ENCODE peak calls at places on chromosomes 16 and 17, in seven cellular contexts. One of them, this sample, is unnamed.

GRCh38 chr16:84909686-84910085 is 89.9 kb downstream of the CRISPLD2 start:
- DNase-seq in H1: no peak
- DNase-seq in GM12878: no peak
- DNase-seq in K562: no peak
- DNase-seq in SK-N-SH: no peak
- DNase-seq in HCT116: no peak
- DNase-seq in HepG2: no peak
- DNase-seq in this sample: no peak

GRCh38 chr17:80970044-80970761 is 21.4 kb upstream of the CHMP6 start:
- DNase-seq in HepG2: no peak
- DNase-seq in GM12878: no peak
- DNase-seq in SK-N-SH: peak; percentile 82
- DNase-seq in HCT116: no peak
- DNase-seq in H1: no peak
- DNase-seq in K562: no peak
- DNase-seq in this sample: no peak

GRCh38 chr16:23829454-23829853 is 6.3 kb upstream of the PRKCB start:
- DNase-seq in HCT116: no peak
- DNase-seq in SK-N-SH: no peak
- DNase-seq in GM12878: no peak
- DNase-seq in HepG2: no peak
- DNase-seq in H1: no peak
- DNase-seq in K562: no peak
- DNase-seq in this sample: no peak

GRCh38 chr16:57802635-57803412 is 533 bp upstream of the KIFC3 start:
- DNase-seq in H1: no peak
- DNase-seq in GM12878: no peak
- DNase-seq in HCT116: no peak
- DNase-seq in K562: no peak
- DNase-seq in SK-N-SH: peak; percentile 38
- DNase-seq in HepG2: peak; percentile 67
- DNase-seq in this sample: no peak

GRCh38 chr17:77692571-77693161 is 265.8 kb upstream of the TNRC6C start:
- DNase-seq in GM12878: no peak
- DNase-seq in H1: no peak
- DNase-seq in K562: no peak
- DNase-seq in SK-N-SH: no peak
- DNase-seq in HepG2: no peak
- DNase-seq in HCT116: no peak
- DNase-seq in this sample: no peak

GRCh38 chr16:26816885-26817571 is 249.7 kb upstream of the C16orf82 start:
- DNase-seq in HepG2: no peak
- DNase-seq in K562: peak; percentile 36
- DNase-seq in SK-N-SH: no peak
- DNase-seq in H1: no peak
- DNase-seq in HCT116: no peak
- DNase-seq in GM12878: no peak
- DNase-seq in this sample: no peak

GRCh38 chr17:10172241-10172741 is 26.1 kb downstream of the GAS7 start:
- DNase-seq in SK-N-SH: no peak
- DNase-seq in HCT116: no peak
- DNase-seq in HepG2: no peak
- DNase-seq in K562: no peak
- DNase-seq in H1: no peak
- DNase-seq in GM12878: no peak
- DNase-seq in this sample: no peak

GRCh38 chr16:85238233-85238647 is 126.0 kb upstream of the CIBAR2 start:
- DNase-seq in GM12878: no peak
- DNase-seq in HepG2: no peak
- DNase-seq in HCT116: no peak
- DNase-seq in H1: no peak
- DNase-seq in SK-N-SH: peak; percentile 72
- DNase-seq in K562: no peak
- DNase-seq in this sample: no peak

GRCh38 chr16:86424413-86424812 is 85.9 kb upstream of the FOXF1 start:
- DNase-seq in GM12878: no peak
- DNase-seq in HCT116: no peak
- DNase-seq in HepG2: no peak
- DNase-seq in K562: no peak
- DNase-seq in H1: no peak
- DNase-seq in SK-N-SH: no peak
- DNase-seq in this sample: peak; percentile 30

GRCh38 chr16:11392041-11392581 is 46.9 kb downstream of the RMI2 start:
- DNase-seq in HCT116: no peak
- DNase-seq in SK-N-SH: peak; percentile 53
- DNase-seq in GM12878: no peak
- DNase-seq in H1: no peak
- DNase-seq in K562: no peak
- DNase-seq in HepG2: no peak
- DNase-seq in this sample: no peak

GRCh38 chr17:80593171-80593570 is 48.5 kb downstream of the RPTOR start:
- DNase-seq in SK-N-SH: no peak
- DNase-seq in HepG2: no peak
- DNase-seq in GM12878: no peak
- DNase-seq in K562: no peak
- DNase-seq in H1: no peak
- DNase-seq in HCT116: no peak
- DNase-seq in this sample: no peak

GRCh38 chr17:6775871-6776405 is at the start of gene FBXO39:
- DNase-seq in SK-N-SH: no peak
- DNase-seq in K562: no peak
- DNase-seq in HepG2: no peak
- DNase-seq in H1: no peak
- DNase-seq in GM12878: no peak
- DNase-seq in HCT116: no peak
- DNase-seq in this sample: no peak

DNA sequence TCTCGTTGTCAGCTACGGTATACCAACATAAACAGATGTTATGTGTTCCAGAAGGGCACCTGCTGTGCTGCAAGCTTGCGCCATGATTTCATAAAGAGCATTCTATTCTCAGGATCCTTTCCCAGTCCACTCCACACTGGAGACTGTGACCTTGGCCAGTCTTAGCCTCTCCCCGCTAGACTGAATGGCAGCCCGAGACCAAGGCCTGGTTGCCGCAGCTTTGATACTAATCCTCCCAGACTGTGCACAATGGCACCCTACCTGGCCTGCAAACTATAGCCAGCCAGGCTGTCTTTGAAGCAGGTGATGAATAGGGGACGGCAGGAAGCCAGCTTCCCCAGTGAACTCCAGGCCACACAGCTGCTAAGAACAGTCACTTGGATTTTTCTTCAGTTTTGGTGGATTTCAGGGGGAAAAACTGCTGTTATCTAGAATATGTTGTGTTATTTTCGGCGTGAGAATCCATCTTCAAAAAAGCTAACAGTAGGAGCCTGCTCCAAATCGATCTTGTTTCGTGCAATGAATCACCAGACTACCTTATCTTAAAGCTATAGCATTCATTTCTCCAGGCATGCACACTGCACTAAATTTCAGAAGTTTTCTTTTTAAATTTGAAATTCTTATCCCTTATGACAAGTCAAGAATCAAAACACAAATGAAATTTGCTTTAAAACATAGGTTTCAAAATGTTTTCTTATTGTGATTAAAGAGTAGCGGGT is 288.9 kb downstream of the CEP112 start:
- DNase-seq in H1: no peak
- DNase-seq in SK-N-SH: no peak
- DNase-seq in HepG2: no peak
- DNase-seq in K562: no peak
- DNase-seq in HCT116: no peak
- DNase-seq in GM12878: no peak
- DNase-seq in this sample: peak; percentile 1
- TF ChIP-seq YY1 in H1: peak; percentile 34
- TF ChIP-seq YY1 in SK-N-SH: no peak
- TF ChIP-seq YY1 in HepG2: no peak
- TF ChIP-seq YY1 in K562: no peak
- TF ChIP-seq YY1 in HCT116: no peak
- TF ChIP-seq YY1 in GM12878: no peak
- TF ChIP-seq YY1 in this sample: no peak

GRCh38 chr16:72241930-72242329 is 70.0 kb upstream of the PMFBP1 start:
- DNase-seq in GM12878: no peak
- DNase-seq in H1: no peak
- DNase-seq in HepG2: peak; percentile 52
- DNase-seq in SK-N-SH: peak; percentile 52
- DNase-seq in K562: peak; percentile 32
- DNase-seq in HCT116: peak; percentile 39
- DNase-seq in this sample: peak; percentile 23

GRCh38 chr16:72247821-72248253 is 75.9 kb upstream of the PMFBP1 start:
- DNase-seq in GM12878: no peak
- DNase-seq in H1: no peak
- DNase-seq in HepG2: no peak
- DNase-seq in K562: no peak
- DNase-seq in SK-N-SH: no peak
- DNase-seq in HCT116: no peak
- DNase-seq in this sample: no peak

GRCh38 chr16:72246423-72246822 is 74.5 kb upstream of the PMFBP1 start:
- DNase-seq in H1: no peak
- DNase-seq in GM12878: peak; percentile 21
- DNase-seq in HepG2: no peak
- DNase-seq in HCT116: no peak
- DNase-seq in K562: no peak
- DNase-seq in SK-N-SH: no peak
- DNase-seq in this sample: no peak

GRCh38 chr16:72242757-72243156 is 70.8 kb upstream of the PMFBP1 start:
- DNase-seq in SK-N-SH: no peak
- DNase-seq in GM12878: no peak
- DNase-seq in K562: no peak
- DNase-seq in HCT116: no peak
- DNase-seq in H1: no peak
- DNase-seq in HepG2: no peak
- DNase-seq in this sample: no peak

DNA sequence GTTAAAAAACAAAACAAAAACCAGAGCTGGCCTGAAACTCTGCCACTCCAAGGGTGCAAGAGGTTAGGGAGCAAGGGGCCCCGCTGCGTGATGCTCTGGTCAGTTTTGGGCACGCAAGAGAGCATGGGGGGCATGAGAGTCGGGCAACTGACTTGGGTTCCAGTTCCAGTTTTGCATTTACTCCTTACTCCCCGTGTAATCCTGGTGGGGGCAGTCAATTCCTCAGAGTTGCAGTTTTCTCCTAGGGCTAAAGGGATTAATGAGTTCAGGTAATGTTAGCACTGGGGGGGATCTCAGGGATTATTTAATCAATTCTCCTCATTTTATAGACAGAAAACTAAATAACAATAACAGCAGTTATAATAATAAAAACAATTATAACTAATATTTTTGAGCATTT is 72.9 kb upstream of the PMFBP1 start:
- DNase-seq in HCT116: no peak
- DNase-seq in GM12878: no peak
- DNase-seq in K562: no peak
- DNase-seq in H1: no peak
- DNase-seq in SK-N-SH: no peak
- DNase-seq in HepG2: no peak
- DNase-seq in this sample: no peak
- TF ChIP-seq YY1 in HCT116: no peak
- TF ChIP-seq YY1 in GM12878: no peak
- TF ChIP-seq YY1 in K562: no peak
- TF ChIP-seq YY1 in H1: no peak
- TF ChIP-seq YY1 in SK-N-SH: no peak
- TF ChIP-seq YY1 in HepG2: no peak
- TF ChIP-seq YY1 in this sample: no peak

GRCh38 chr16:47855431-47855830 is 300.4 kb downstream of the ABCC12 start:
- DNase-seq in GM12878: no peak
- DNase-seq in H1: no peak
- DNase-seq in HCT116: no peak
- DNase-seq in K562: no peak
- DNase-seq in HepG2: no peak
- DNase-seq in SK-N-SH: no peak
- DNase-seq in this sample: no peak
- TF ChIP-seq YY1 in GM12878: no peak
- TF ChIP-seq YY1 in H1: no peak
- TF ChIP-seq YY1 in HCT116: no peak
- TF ChIP-seq YY1 in K562: no peak
- TF ChIP-seq YY1 in HepG2: no peak
- TF ChIP-seq YY1 in SK-N-SH: no peak
- TF ChIP-seq YY1 in this sample: no peak

GRCh38 chr17:45006927-45007461 is 38.9 kb upstream of the C1QL1 start:
- DNase-seq in HepG2: no peak
- DNase-seq in H1: no peak
- DNase-seq in HCT116: no peak
- DNase-seq in SK-N-SH: peak; percentile 50
- DNase-seq in K562: no peak
- DNase-seq in GM12878: no peak
- DNase-seq in this sample: no peak
- TF ChIP-seq YY1 in HepG2: no peak
- TF ChIP-seq YY1 in H1: no peak
- TF ChIP-seq YY1 in HCT116: no peak
- TF ChIP-seq YY1 in SK-N-SH: no peak
- TF ChIP-seq YY1 in K562: no peak
- TF ChIP-seq YY1 in GM12878: no peak
- TF ChIP-seq YY1 in this sample: no peak

DNA sequence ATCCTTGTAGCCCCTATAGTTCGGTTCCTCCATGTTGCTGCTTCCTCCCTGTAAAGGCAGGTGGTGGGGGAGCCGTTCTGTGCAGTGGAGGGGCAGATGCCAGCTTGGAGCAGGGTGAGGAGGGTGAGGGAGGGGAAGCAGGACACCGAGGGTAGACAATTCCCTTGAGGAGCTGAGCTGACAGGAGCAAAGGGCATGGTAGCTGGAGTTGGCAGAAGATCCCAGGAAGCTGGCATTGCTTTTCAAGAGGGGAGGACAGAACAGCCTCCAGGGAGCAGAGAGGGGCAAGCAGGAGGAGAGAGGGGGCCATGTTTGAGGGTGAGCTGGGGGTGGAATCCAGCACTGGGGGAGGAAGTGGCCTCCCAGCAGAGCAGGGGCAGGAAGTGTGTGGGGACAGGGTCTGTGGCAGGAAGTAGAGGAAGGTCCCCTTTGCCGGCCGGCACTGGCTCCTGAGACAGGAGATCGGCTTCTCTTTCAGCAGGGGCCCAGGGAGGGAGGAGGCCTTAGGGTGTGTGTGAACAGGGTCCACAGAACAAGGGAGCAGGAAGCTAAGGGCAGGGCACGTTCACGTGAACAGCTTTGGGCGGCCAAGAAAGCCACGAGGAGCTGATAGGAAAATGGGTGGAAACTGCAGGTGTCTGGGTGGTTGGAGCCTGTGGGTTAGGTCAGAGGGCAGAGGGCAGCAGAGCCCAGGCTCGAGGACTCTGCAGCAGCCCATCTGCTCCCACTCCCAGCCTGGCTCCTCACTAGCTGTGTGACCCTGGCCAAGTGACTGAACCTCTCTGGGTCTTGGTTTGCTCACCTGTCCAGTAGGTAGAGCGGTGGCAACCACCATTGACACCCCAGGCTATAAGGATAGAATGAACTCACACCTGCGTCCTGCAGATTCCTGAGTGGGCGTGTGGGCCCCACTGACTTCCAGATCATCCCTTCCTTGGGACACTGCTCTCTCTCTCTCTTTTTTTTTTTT is 17.5 kb upstream of the SPNS2 start:
- DNase-seq in HepG2: no peak
- DNase-seq in K562: no peak
- DNase-seq in H1: no peak
- DNase-seq in GM12878: no peak
- DNase-seq in HCT116: no peak
- DNase-seq in SK-N-SH: no peak
- DNase-seq in this sample: no peak
- TF ChIP-seq YY1 in HepG2: no peak
- TF ChIP-seq YY1 in K562: no peak
- TF ChIP-seq YY1 in H1: no peak
- TF ChIP-seq YY1 in GM12878: peak; percentile 23
- TF ChIP-seq YY1 in HCT116: no peak
- TF ChIP-seq YY1 in SK-N-SH: no peak
- TF ChIP-seq YY1 in this sample: no peak

GRCh38 chr17:67482784-67483183 is 105.7 kb downstream of the PITPNC1 start:
- DNase-seq in HepG2: no peak
- DNase-seq in H1: no peak
- DNase-seq in HCT116: no peak
- DNase-seq in GM12878: no peak
- DNase-seq in K562: no peak
- DNase-seq in SK-N-SH: no peak
- DNase-seq in this sample: no peak
- TF ChIP-seq YY1 in HepG2: no peak
- TF ChIP-seq YY1 in H1: no peak
- TF ChIP-seq YY1 in HCT116: no peak
- TF ChIP-seq YY1 in GM12878: no peak
- TF ChIP-seq YY1 in K562: no peak
- TF ChIP-seq YY1 in SK-N-SH: no peak
- TF ChIP-seq YY1 in this sample: no peak